ENCODE peak calls at places on chromosome 11, in six cellular contexts. P is mesendoderm, A is GM13976, X is KBM-7, W is RWPE1, H is GM06990. K is an unnamed sample.

GRCh38 chr11:125464266-125464662 is 31.8 kb downstream of the FEZ1 start:
- DNase-seq in P (peak; percentile 38), A (no peak), X (no peak), W (peak; percentile 53), H (no peak), K (no peak)

GRCh38 chr11:45149483-45150056 is 3.1 kb downstream of the PRDM11 start:
- DNase-seq in P (no peak), A (no peak), X (no peak), W (no peak), H (no peak), K (no peak)

GRCh38 chr11:1049911-1050580 is 13.5 kb upstream of the MUC6 start:
- DNase-seq in P (no peak), A (no peak), X (no peak), W (no peak), H (peak; percentile 1), K (no peak)

GRCh38 chr11:66218026-66218425 is 50.4 kb upstream of the RAB1B start:
- DNase-seq in P (no peak), A (no peak), X (no peak), W (no peak), H (no peak), K (no peak)

GRCh38 chr11:47616726-47617416 is 22.7 kb upstream of the C1QTNF4 start:
- DNase-seq in P (peak; percentile 75), A (peak; percentile 55), X (peak; percentile 85), W (peak; percentile 30), H (no peak), K (no peak)

GRCh38 chr11:94948070-94948617 is 25.2 kb downstream of the CWC15 start:
- DNase-seq in P (no peak), A (no peak), X (peak; percentile 96), W (no peak), H (no peak), K (no peak)

GRCh38 chr11:43790444-43790794 is 90.2 kb upstream of the ALKBH3 start:
- DNase-seq in P (no peak), A (no peak), X (no peak), W (no peak), H (no peak), K (no peak)

GRCh38 chr11:110724358-110724757 is 12.1 kb upstream of the ARHGAP20 start:
- DNase-seq in P (no peak), A (no peak), X (no peak), W (no peak), H (no peak), K (no peak)

GRCh38 chr11:125412509-125412908 is 83.6 kb downstream of the FEZ1 start:
- DNase-seq in P (no peak), A (no peak), X (no peak), W (no peak), H (no peak), K (no peak)

GRCh38 chr11:106276859-106277436 is 199.5 kb downstream of the AASDHPPT start:
- DNase-seq in P (peak; percentile 55), A (no peak), X (no peak), W (peak; percentile 11), H (no peak), K (no peak)

GRCh38 chr11:271316-271715 is 6.9 kb upstream of the NLRP6 start:
- DNase-seq in P (no peak), A (no peak), X (no peak), W (no peak), H (no peak), K (no peak)

GRCh38 chr11:116071241-116071640 is 567.0 kb upstream of the CADM1 start:
- DNase-seq in P (no peak), A (no peak), X (no peak), W (no peak), H (no peak), K (no peak)

GRCh38 chr11:71930556-71931244 is 1.9 kb downstream of the RNF121 start:
- DNase-seq in P (no peak), A (no peak), X (no peak), W (no peak), H (no peak), K (no peak)

GRCh38 chr11:134644489-134645456 is 232.7 kb upstream of the B3GAT1 start:
- DNase-seq in P (no peak), A (no peak), X (no peak), W (no peak), H (no peak), K (no peak)

GRCh38 chr11:121763526-121763925 is 310.8 kb upstream of the SORL1-AS1 start:
- DNase-seq in P (no peak), A (peak; percentile 69), X (no peak), W (no peak), H (peak; percentile 37), K (peak; percentile 35)

GRCh38 chr11:114072978-114073377 is 13.5 kb downstream of the ZBTB16 start:
- DNase-seq in P (no peak), A (no peak), X (no peak), W (no peak), H (no peak), K (no peak)

GRCh38 chr11:8699903-8700302 is 17.3 kb downstream of the RPL27A start:
- DNase-seq in P (peak; percentile 82), A (no peak), X (peak; percentile 50), W (no peak), H (no peak), K (no peak)

K was measured in GM20000.